ENCODE peak calls at places on chromosomes 12 and 14, in five cellular contexts. One of them, this sample, is unnamed.

GRCh38 chr14:22456986-22457594 is 131.9 kb downstream of the DAD1 start:
- DNase-seq in neural crest cell: no peak
- DNase-seq in GM13976: no peak
- DNase-seq in astrocyte of the cerebellum: no peak
- DNase-seq in neural progenitor cell: no peak
- DNase-seq in this sample: no peak

GRCh38 chr12:46364777-46365580 is 7.6 kb downstream of the SLC38A2 start:
- DNase-seq in neural crest cell: no peak
- DNase-seq in GM13976: no peak
- DNase-seq in astrocyte of the cerebellum: no peak
- DNase-seq in neural progenitor cell: no peak
- DNase-seq in this sample: no peak

GRCh38 chr14:41146391-41146790 is 460.3 kb upstream of the LRFN5 start:
- DNase-seq in neural crest cell: no peak
- DNase-seq in GM13976: no peak
- DNase-seq in astrocyte of the cerebellum: no peak
- DNase-seq in neural progenitor cell: peak
- DNase-seq in this sample: no peak

GRCh38 chr12:52392465-52393007 is 7.1 kb upstream of the KRT84 start:
- DNase-seq in neural crest cell: no peak
- DNase-seq in GM13976: no peak
- DNase-seq in astrocyte of the cerebellum: no peak
- DNase-seq in neural progenitor cell: no peak
- DNase-seq in this sample: no peak

GRCh38 chr12:58502236-58502635 is 418.1 kb downstream of the LRIG3 start:
- DNase-seq in neural crest cell: peak
- DNase-seq in GM13976: no peak
- DNase-seq in astrocyte of the cerebellum: no peak
- DNase-seq in neural progenitor cell: peak
- DNase-seq in this sample: no peak

GRCh38 chr12:92912052-92912451 is 17.0 kb downstream of the EEA1 start:
- DNase-seq in neural crest cell: no peak
- DNase-seq in GM13976: no peak
- DNase-seq in astrocyte of the cerebellum: peak
- DNase-seq in neural progenitor cell: no peak
- DNase-seq in this sample: peak

GRCh38 chr14:80215081-80215480 is 3.8 kb upstream of the DIO2 start:
- DNase-seq in neural crest cell: no peak
- DNase-seq in GM13976: no peak
- DNase-seq in astrocyte of the cerebellum: no peak
- DNase-seq in neural progenitor cell: no peak
- DNase-seq in this sample: no peak

GRCh38 chr12:87870061-87870460 is 159.1 kb downstream of the C12orf50 start:
- DNase-seq in neural crest cell: no peak
- DNase-seq in GM13976: no peak
- DNase-seq in astrocyte of the cerebellum: no peak
- DNase-seq in neural progenitor cell: no peak
- DNase-seq in this sample: no peak

GRCh38 chr14:80213602-80214001 is 2.3 kb upstream of the DIO2 start:
- DNase-seq in neural crest cell: no peak
- DNase-seq in GM13976: peak
- DNase-seq in astrocyte of the cerebellum: no peak
- DNase-seq in neural progenitor cell: peak
- DNase-seq in this sample: peak

DNA sequence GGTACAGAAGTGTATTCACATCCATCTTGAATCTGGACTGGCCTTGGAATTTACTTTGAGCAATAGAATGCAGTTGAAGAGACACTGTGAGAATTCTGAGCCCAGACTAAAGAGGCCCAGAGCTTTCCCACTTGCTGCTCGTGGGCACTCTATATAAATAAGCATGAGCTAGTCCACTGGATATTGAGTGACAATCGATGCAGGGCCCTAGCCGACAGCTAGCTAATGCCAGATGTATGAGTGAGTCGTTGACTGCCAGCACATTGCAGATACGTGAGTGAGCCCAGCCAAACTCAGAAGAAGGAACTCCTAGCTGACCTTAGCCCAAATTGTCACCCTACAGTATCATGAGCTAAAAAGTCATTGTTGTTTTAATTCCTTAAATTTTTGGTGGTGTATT is 24.9 kb downstream of the NAV3 start:
- DNase-seq in neural crest cell: no peak
- DNase-seq in GM13976: no peak
- DNase-seq in astrocyte of the cerebellum: no peak
- DNase-seq in neural progenitor cell: no peak
- DNase-seq in this sample: no peak
- TF ChIP-seq CTCF in neural crest cell: no peak
- TF ChIP-seq CTCF in GM13976: no peak
- TF ChIP-seq CTCF in astrocyte of the cerebellum: no peak
- TF ChIP-seq CTCF in neural progenitor cell: no peak
- TF ChIP-seq CTCF in this sample: no peak

GRCh38 chr14:74843653-74844052 is 32.3 kb downstream of the PROX2 start:
- DNase-seq in neural crest cell: no peak
- DNase-seq in GM13976: no peak
- DNase-seq in astrocyte of the cerebellum: no peak
- DNase-seq in neural progenitor cell: no peak
- DNase-seq in this sample: no peak
- TF ChIP-seq CTCF in neural crest cell: no peak
- TF ChIP-seq CTCF in GM13976: no peak
- TF ChIP-seq CTCF in astrocyte of the cerebellum: no peak
- TF ChIP-seq CTCF in neural progenitor cell: no peak
- TF ChIP-seq CTCF in this sample: no peak

GRCh38 chr14:92456215-92457017 is 57.2 kb upstream of the RIN3 start:
- DNase-seq in neural crest cell: peak
- DNase-seq in GM13976: peak
- DNase-seq in astrocyte of the cerebellum: peak
- DNase-seq in neural progenitor cell: peak
- DNase-seq in this sample: peak
- TF ChIP-seq CTCF in neural crest cell: peak
- TF ChIP-seq CTCF in GM13976: peak
- TF ChIP-seq CTCF in astrocyte of the cerebellum: peak
- TF ChIP-seq CTCF in neural progenitor cell: peak
- TF ChIP-seq CTCF in this sample: peak

GRCh38 chr12:122873540-122873939 is 22.4 kb downstream of the VPS37B start:
- DNase-seq in neural crest cell: no peak
- DNase-seq in GM13976: no peak
- DNase-seq in astrocyte of the cerebellum: no peak
- DNase-seq in neural progenitor cell: no peak
- DNase-seq in this sample: no peak
- TF ChIP-seq CTCF in neural crest cell: no peak
- TF ChIP-seq CTCF in GM13976: no peak
- TF ChIP-seq CTCF in astrocyte of the cerebellum: no peak
- TF ChIP-seq CTCF in neural progenitor cell: no peak
- TF ChIP-seq CTCF in this sample: no peak